ENCODE peak calls at places on chromosome 10, in eight cellular contexts. J is astrocyte of the hippocampus, E is T1000, I is prostate gland, Q is fibroblast of mammary gland, D is caudate nucleus, U is left ventricle myocardium superior, H is body of pancreas. N is an unnamed sample.
A peak's percentile ranks its signal among the peaks of the same experiment; 100 is the strongest.

GRCh38 chr10:88181902-88182671 is 318.7 kb downstream of the PTEN start:
- DNase-seq in U (no peak), I (no peak), E (no peak), J (no peak), H (no peak), Q (no peak), D (no peak), N (no peak)

GRCh38 chr10:71084061-71084817 is 128.1 kb upstream of the UNC5B start:
- DNase-seq in D (no peak), J (no peak), U (peak; percentile 22), Q (no peak), H (no peak), E (no peak), I (no peak), N (peak; percentile 0)

GRCh38 chr10:43816351-43817321 is 168.0 kb upstream of the ZNF32 start:
- DNase-seq in Q (peak; percentile 97), U (peak; percentile 38), D (no peak), H (peak; percentile 40), I (no peak), J (peak; percentile 34), E (no peak), N (peak; percentile 30)

GRCh38 chr10:90592903-90593302 is 264.9 kb downstream of the HTR7 start:
- DNase-seq in H (peak; percentile 23), U (peak; percentile 35), I (no peak), D (no peak), J (peak; percentile 87), Q (peak; percentile 70), E (peak; percentile 46), N (peak; percentile 15)

GRCh38 chr10:3595736-3596135 is 189.3 kb downstream of the KLF6 start:
- DNase-seq in H (no peak), D (no peak), I (no peak), E (no peak), J (no peak), U (no peak), Q (no peak), N (no peak)

GRCh38 chr10:22988581-22989360 is 60.9 kb downstream of the ARMC3 start:
- DNase-seq in I (peak; percentile 68), Q (peak; percentile 67), H (peak; percentile 69), U (no peak), D (peak; percentile 11), J (peak; percentile 77), E (no peak), N (no peak)

GRCh38 chr10:86798030-86798429 is 41.6 kb downstream of the BMPR1A start:
- DNase-seq in D (no peak), E (no peak), Q (peak; percentile 38), J (no peak), I (no peak), U (no peak), H (no peak), N (no peak)

GRCh38 chr10:124997246-124997790 is 55.4 kb downstream of the ZRANB1 start:
- DNase-seq in E (no peak), Q (no peak), U (no peak), I (no peak), J (no peak), H (no peak), D (no peak), N (no peak)

GRCh38 chr10:28892818-28893547 is 215.7 kb downstream of the BAMBI start:
- DNase-seq in H (no peak), D (no peak), U (no peak), J (peak; percentile 55), I (no peak), E (no peak), Q (peak; percentile 68), N (no peak)

GRCh38 chr10:1434912-1435692 is 302.2 kb downstream of the ADARB2 start:
- DNase-seq in Q (no peak), J (no peak), I (no peak), E (no peak), U (no peak), D (no peak), H (no peak), N (no peak)

GRCh38 chr10:12062754-12063482 is 5.8 kb upstream of the DHTKD1 start:
- DNase-seq in I (no peak), Q (no peak), D (no peak), E (no peak), U (no peak), H (no peak), J (no peak), N (no peak)

GRCh38 chr10:113735913-113736312 is 15.6 kb upstream of the PLEKHS1 start:
- DNase-seq in E (no peak), U (no peak), I (peak; percentile 42), D (no peak), J (peak; percentile 28), H (peak; percentile 41), Q (peak; percentile 12), N (no peak)

GRCh38 chr10:86648706-86649426 is 5.5 kb upstream of the OPN4 start:
- DNase-seq in I (peak; percentile 28), U (peak; percentile 58), J (peak; percentile 50), D (no peak), Q (peak; percentile 88), E (peak; percentile 81), H (peak; percentile 45), N (peak; percentile 94)

GRCh38 chr10:89215511-89215910 is 8.4 kb upstream of the CH25H start:
- DNase-seq in J (no peak), D (no peak), U (no peak), E (no peak), I (no peak), H (no peak), Q (no peak), N (no peak)

GRCh38 chr10:46077616-46078268 is 31.7 kb upstream of the MSMB start:
- DNase-seq in H (no peak), U (no peak), Q (no peak), I (no peak), E (no peak), J (no peak), D (no peak), N (no peak)

GRCh38 chr10:125177641-125178640 is 17.6 kb upstream of the CTBP2 start:
- DNase-seq in U (no peak), Q (no peak), I (no peak), H (no peak), D (no peak), E (no peak), J (no peak), N (no peak)

GRCh38 chr10:70664702-70665195 is 7.6 kb upstream of the ADAMTS14 start:
- DNase-seq in H (no peak), Q (peak; percentile 99), I (no peak), U (no peak), D (peak; percentile 67), J (peak; percentile 94), E (peak; percentile 78), N (peak; percentile 89)

GRCh38 chr10:76160758-76161555 is 729.5 kb downstream of the LRMDA start:
- DNase-seq in Q (peak; percentile 45), D (no peak), I (no peak), J (no peak), U (no peak), E (no peak), H (no peak), N (no peak)

GRCh38 chr10:95536017-95536416 is 25.2 kb downstream of the SORBS1 start:
- DNase-seq in H (no peak), Q (no peak), D (no peak), U (no peak), J (peak; percentile 75), E (no peak), I (peak; percentile 24), N (no peak)

GRCh38 chr10:70297224-70297623 is 13.4 kb upstream of the NPFFR1 start:
- DNase-seq in D (no peak), I (no peak), Q (no peak), E (no peak), J (no peak), H (no peak), U (no peak), N (no peak)

GRCh38 chr10:69372126-69372980 is 44.4 kb downstream of the TACR2 start:
- DNase-seq in J (no peak), Q (peak; percentile 78), U (no peak), H (no peak), I (no peak), E (no peak), D (no peak), N (no peak)